ENCODE peak calls at places on chromosome 16, in five cellular contexts. M, L, X, R and E are unnamed samples.

GRCh38 chr16:1787056-1787321 is 4.2 kb downstream of the NUBP2 start:
- DNase-seq in M (no peak), L (no peak), X (no peak), R (no peak), E (no peak)

GRCh38 chr16:26175944-26176343 is 484.2 kb downstream of the HS3ST4 start:
- DNase-seq in M (no peak), L (no peak), X (no peak), R (no peak), E (no peak)

GRCh38 chr16:79278506-79278905 is 322.0 kb downstream of the MAF start:
- DNase-seq in M (no peak), L (peak; percentile 44), X (no peak), R (no peak), E (no peak)

GRCh38 chr16:13902677-13903076 is 17.3 kb upstream of the ERCC4 start:
- DNase-seq in M (peak; percentile 78), L (no peak), X (no peak), R (no peak), E (no peak)

GRCh38 chr16:11138769-11139623 is 117.0 kb downstream of the SOCS1 start:
- DNase-seq in M (no peak), L (no peak), X (no peak), R (no peak), E (no peak)

GRCh38 chr16:85774136-85774535 is 23.2 kb upstream of the C16orf74 start:
- DNase-seq in M (no peak), L (no peak), X (no peak), R (no peak), E (no peak)

GRCh38 chr16:55257971-55258613 is 65.9 kb upstream of the IRX6 start:
- DNase-seq in M (peak; percentile 46), L (peak; percentile 71), X (peak; percentile 33), R (no peak), E (peak; percentile 69)

GRCh38 chr16:64406661-64407267 is 715.1 kb downstream of the CDH11 start:
- DNase-seq in M (no peak), L (no peak), X (no peak), R (no peak), E (no peak)

GRCh38 chr16:57475711-57476339 is 10.5 kb downstream of the DOK4 start:
- DNase-seq in M (peak; percentile 68), L (peak; percentile 51), X (peak; percentile 85), R (no peak), E (no peak)

GRCh38 chr16:67459858-67460144 is 21.2 kb downstream of the ATP6V0D1 start:
- DNase-seq in M (no peak), L (no peak), X (no peak), R (no peak), E (no peak)

GRCh38 chr16:74035816-74036215 is 260.8 kb upstream of the PSMD7 start:
- DNase-seq in M (peak; percentile 11), L (no peak), X (no peak), R (no peak), E (no peak)

GRCh38 chr16:68739964-68740627 is 3.0 kb downstream of the CDH1 start:
- DNase-seq in M (no peak), L (no peak), X (no peak), R (no peak), E (no peak)

GRCh38 chr16:49350265-49351103 is 23.1 kb upstream of the C16orf78 start:
- DNase-seq in M (peak; percentile 73), L (peak; percentile 71), X (peak; percentile 62), R (peak; percentile 76), E (peak; percentile 72)

GRCh38 chr16:66881014-66881417 is 701 bp downstream of the PDP2 start:
- DNase-seq in M (no peak), L (no peak), X (no peak), R (no peak), E (no peak)

GRCh38 chr16:56199164-56199563 is 7.9 kb downstream of the GNAO1 start:
- DNase-seq in M (no peak), L (no peak), X (no peak), R (no peak), E (no peak)